ENCODE peak calls at places on chromosomes 4 and X, in four cellular contexts. J, O, U and N are unnamed samples.

GRCh38 chr4:27518876-27519275 is 658.2 kb downstream of the STIM2 start:
- DNase-seq in J (no peak), O (no peak), U (no peak), N (no peak)

GRCh38 chr4:6194458-6195195 is 5.7 kb downstream of the JAKMIP1 start:
- DNase-seq in J (no peak), O (no peak), U (no peak), N (no peak)

GRCh38 chrX:48703642-48704481 is 7.3 kb downstream of the SUV39H1 start:
- DNase-seq in J (peak), O (no peak), U (no peak), N (peak)

GRCh38 chr4:143667461-143667860 is 33.0 kb downstream of the FREM3 start:
- DNase-seq in J (no peak), O (peak), U (no peak), N (no peak)

GRCh38 chrX:37763400-37763799 is 16.5 kb upstream of the CYBB start:
- DNase-seq in J (no peak), O (no peak), U (no peak), N (no peak)

GRCh38 chr4:1982124-1983052 is 26.4 kb downstream of the NELFA start:
- DNase-seq in J (no peak), O (no peak), U (no peak), N (no peak)

GRCh38 chr4:95304898-95305297 is 243.9 kb downstream of the UNC5C start:
- DNase-seq in J (peak), O (no peak), U (no peak), N (peak)

GRCh38 chrX:37871626-37872302 is 24.4 kb upstream of the DYNLT3 start:
- DNase-seq in J (peak), O (no peak), U (peak), N (peak)

GRCh38 chr4:140096483-140096861 is 57.5 kb downstream of the MAML3 start:
- DNase-seq in J (no peak), O (no peak), U (no peak), N (no peak)

GRCh38 chr4:13538427-13538973 is 5.8 kb downstream of the NKX3-2 start:
- DNase-seq in J (no peak), O (no peak), U (no peak), N (no peak)

GRCh38 chr4:134885436-134885835 is 683.8 kb upstream of the PABPC4L start:
- DNase-seq in J (no peak), O (no peak), U (no peak), N (no peak)

GRCh38 chr4:154707877-154708276 is 35.9 kb upstream of the LRAT start:
- DNase-seq in J (peak), O (no peak), U (no peak), N (peak)

GRCh38 chr4:153067376-153067775 is 131.3 kb downstream of the FHDC1 start:
- DNase-seq in J (peak), O (no peak), U (no peak), N (no peak)

GRCh38 chrX:93319604-93320003 is 353.8 kb downstream of the NAP1L3 start:
- DNase-seq in J (no peak), O (no peak), U (no peak), N (no peak)

GRCh38 chr4:159900562-159900961 is 797.7 kb downstream of the RAPGEF2 start:
- DNase-seq in J (no peak), O (no peak), U (no peak), N (no peak)

GRCh38 chrX:50799531-50799961 is 14.4 kb downstream of the SHROOM4 start:
- DNase-seq in J (no peak), O (no peak), U (no peak), N (peak)

GRCh38 chrX:130340271-130340670 is 552 bp downstream of the SLC25A14 start:
- DNase-seq in J (no peak), O (no peak), U (no peak), N (no peak)
- H3K27ac ChIP-seq in J (no peak), O (no peak), U (no peak), N (no peak)

GRCh38 chr4:128590773-128591172 is 218.7 kb upstream of the JADE1 start:
- DNase-seq in J (no peak), O (no peak), U (no peak), N (no peak)
- H3K27ac ChIP-seq in J (no peak), O (no peak), U (no peak), N (no peak)

DNA sequence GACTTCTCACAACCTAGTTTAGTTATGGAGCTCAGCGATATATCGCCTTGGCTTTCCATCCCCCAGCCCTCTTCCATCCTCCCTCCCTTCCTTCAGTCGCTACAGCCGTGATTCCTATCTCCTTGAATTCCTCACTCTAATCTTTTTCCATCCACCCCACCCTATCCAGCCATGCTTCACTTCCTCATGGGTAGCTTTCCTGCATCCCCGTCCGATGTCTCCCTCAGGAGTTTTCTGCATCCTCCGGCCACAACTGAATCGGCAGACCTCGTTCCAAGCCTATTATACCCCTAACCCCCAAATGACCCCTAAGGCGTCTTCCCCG is 445 bp downstream of the SNX12 start:
- DNase-seq in J (peak), O (no peak), U (no peak), N (no peak)
- H3K27ac ChIP-seq in J (peak), O (peak), U (peak), N (peak)

GRCh38 chr4:186840771-186841301 is 117.2 kb upstream of the FAT1 start:
- DNase-seq in J (no peak), O (peak), U (no peak), N (no peak)
- H3K27ac ChIP-seq in J (no peak), O (no peak), U (peak), N (no peak)

GRCh38 chr4:7861440-7861881 is 78.2 kb downstream of the AFAP1 start:
- DNase-seq in J (peak), O (no peak), U (peak), N (no peak)

GRCh38 chr4:7862561-7863200 is 77.0 kb downstream of the AFAP1 start:
- DNase-seq in J (no peak), O (no peak), U (no peak), N (no peak)

GRCh38 chr4:7864685-7865084 is 75.0 kb downstream of the AFAP1 start:
- DNase-seq in J (no peak), O (no peak), U (no peak), N (no peak)

GRCh38 chr4:7865533-7865932 is 74.1 kb downstream of the AFAP1 start:
- DNase-seq in J (no peak), O (no peak), U (no peak), N (no peak)

DNA sequence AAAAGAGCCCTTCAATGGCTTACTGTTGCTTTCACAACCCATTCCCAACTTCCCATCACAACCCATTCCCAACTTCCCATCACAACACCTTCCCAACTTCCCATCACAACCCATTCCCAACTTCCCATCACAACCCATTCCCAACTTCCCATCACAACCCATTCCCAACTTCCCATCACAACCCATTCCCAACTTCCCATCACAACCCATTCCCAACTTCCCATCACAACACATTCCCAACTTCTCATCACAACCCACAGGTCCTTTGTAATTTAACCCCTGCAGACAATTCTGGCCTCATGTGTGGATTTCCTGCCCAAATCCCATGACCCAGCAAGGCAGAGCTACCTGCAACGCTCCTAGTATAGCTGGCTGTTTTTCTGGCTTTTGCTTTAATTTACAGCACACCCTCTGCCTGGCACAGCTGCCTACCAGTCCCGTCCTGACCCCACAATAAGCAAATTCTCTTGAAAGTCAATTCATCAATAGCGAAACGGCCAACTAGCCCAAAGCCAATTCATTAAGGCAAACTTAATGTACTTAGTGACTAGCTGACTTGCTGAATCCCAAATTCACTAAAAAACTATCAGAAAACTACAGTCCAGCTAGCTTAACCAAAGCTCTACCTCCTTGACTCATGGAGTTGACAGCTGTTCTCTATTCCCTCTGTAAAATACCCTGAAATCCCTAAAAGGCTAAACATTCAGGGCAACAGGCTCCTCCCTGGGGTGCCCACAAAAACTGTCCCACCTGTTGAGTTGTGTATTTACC is 75.6 kb downstream of the AFAP1 start:
- DNase-seq in J (no peak), O (no peak), U (no peak), N (no peak)
- H3K27ac ChIP-seq in J (no peak), O (no peak), U (peak), N (no peak)

GRCh38 chr4:81409836-81410235 is 61.9 kb downstream of the RASGEF1B start:
- DNase-seq in J (no peak), O (no peak), U (no peak), N (no peak)

GRCh38 chr4:81404294-81404693 is 67.4 kb downstream of the RASGEF1B start:
- DNase-seq in J (peak), O (no peak), U (no peak), N (no peak)

GRCh38 chr4:81408341-81408740 is 63.4 kb downstream of the RASGEF1B start:
- DNase-seq in J (no peak), O (no peak), U (no peak), N (no peak)

GRCh38 chr4:81407726-81408125 is 64.0 kb downstream of the RASGEF1B start:
- DNase-seq in J (no peak), O (no peak), U (no peak), N (peak)

DNA sequence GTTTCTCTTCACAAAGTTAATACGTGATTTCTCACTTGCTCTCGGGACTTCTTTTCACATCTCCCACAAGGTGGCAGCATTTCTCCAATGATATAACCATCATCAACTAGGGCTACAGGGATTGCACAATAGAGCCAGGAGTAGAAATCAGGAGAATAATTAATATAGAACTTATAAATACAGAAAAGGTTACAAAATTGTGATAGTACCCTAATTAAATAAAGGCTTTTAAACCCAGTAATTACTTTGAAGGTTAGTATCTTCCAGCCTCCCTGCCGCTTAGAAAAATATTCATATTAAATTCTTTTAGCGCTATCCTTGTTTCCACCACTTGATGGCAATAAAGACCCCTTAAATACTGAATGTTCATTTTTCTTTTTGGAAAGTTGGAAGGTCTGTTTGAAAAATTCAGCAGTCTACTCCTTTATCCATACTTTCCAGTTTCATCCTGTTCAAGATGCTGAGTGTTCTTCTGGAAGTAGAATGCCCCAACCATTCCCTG is 65.8 kb downstream of the RASGEF1B start:
- DNase-seq in J (peak), O (no peak), U (peak), N (no peak)
- H3K27ac ChIP-seq in J (no peak), O (no peak), U (no peak), N (no peak)

GRCh38 chr4:100985576-100985975 is 361.8 kb downstream of the PPP3CA start:
- DNase-seq in J (no peak), O (no peak), U (no peak), N (no peak)

GRCh38 chr4:100982345-100982744 is 365.0 kb downstream of the PPP3CA start:
- DNase-seq in J (no peak), O (no peak), U (no peak), N (peak)

GRCh38 chr4:100983426-100983825 is 363.9 kb downstream of the PPP3CA start:
- DNase-seq in J (no peak), O (no peak), U (no peak), N (no peak)

GRCh38 chr4:100986360-100986868 is 360.9 kb downstream of the PPP3CA start:
- DNase-seq in J (no peak), O (no peak), U (no peak), N (no peak)

DNA sequence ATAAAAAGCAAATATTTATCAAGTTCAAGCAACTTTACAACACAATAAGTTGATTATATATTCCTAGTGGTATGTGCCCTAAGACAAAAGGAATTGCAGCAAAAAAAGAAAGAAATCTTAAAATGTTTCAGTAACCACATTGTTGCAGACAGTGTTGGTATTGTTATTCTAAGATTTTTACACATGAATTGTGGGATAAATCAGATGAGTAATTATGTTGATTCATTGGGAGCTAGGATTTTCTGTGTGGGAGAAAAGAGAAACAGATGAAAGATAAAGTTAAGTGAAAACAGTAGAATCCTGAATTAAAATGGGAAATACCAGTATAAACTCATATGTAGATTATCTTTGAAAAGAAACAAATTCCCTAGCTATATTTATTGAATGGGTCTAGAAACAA is 362.4 kb downstream of the PPP3CA start:
- DNase-seq in J (peak), O (no peak), U (peak), N (no peak)
- H3K27ac ChIP-seq in J (peak), O (no peak), U (no peak), N (no peak)